ENCODE peak calls at places on chromosome 11, in four cellular contexts. D, E, K and H are unnamed samples.

GRCh38 chr11:36070215-36070976 is 126.5 kb downstream of the LDLRAD3 start:
- DNase-seq in D (no peak), E (no peak), K (no peak), H (no peak)

GRCh38 chr11:7906481-7906880 is 24.6 kb downstream of the OR10A6 start:
- DNase-seq in D (peak), E (no peak), K (no peak), H (no peak)

GRCh38 chr11:122779047-122779629 is 59.2 kb upstream of the CRTAM start:
- DNase-seq in D (no peak), E (no peak), K (no peak), H (no peak)

GRCh38 chr11:13663631-13664071 is 4.8 kb upstream of the FAR1 start:
- DNase-seq in D (peak), E (no peak), K (no peak), H (no peak)

GRCh38 chr11:29268733-29269132 is 748.1 kb downstream of the KCNA4 start:
- DNase-seq in D (no peak), E (no peak), K (no peak), H (no peak)

GRCh38 chr11:83367745-83368144 is 81.6 kb upstream of the CCDC90B start:
- DNase-seq in D (no peak), E (no peak), K (no peak), H (no peak)

GRCh38 chr11:61447601-61448551 is 18.0 kb downstream of the SDHAF2 start:
- DNase-seq in D (peak), E (no peak), K (no peak), H (no peak)

GRCh38 chr11:109424893-109425292 is 2.9 kb downstream of the C11orf87 start:
- DNase-seq in D (no peak), E (no peak), K (no peak), H (no peak)

GRCh38 chr11:2928605-2929510 is at the start of gene PHLDA2:
- DNase-seq in D (peak), E (peak), K (no peak), H (no peak)

GRCh38 chr11:65613091-65613928 is 711 bp downstream of the MAP3K11 start:
- DNase-seq in D (peak), E (no peak), K (peak), H (no peak)

GRCh38 chr11:45885921-45886721 is 670 bp downstream of the MAPK8IP1 start:
- DNase-seq in D (no peak), E (no peak), K (no peak), H (no peak)

GRCh38 chr11:128201801-128202200 is 385.6 kb downstream of the ETS1 start:
- DNase-seq in D (no peak), E (no peak), K (no peak), H (no peak)

GRCh38 chr11:11486002-11486401 is 133.0 kb upstream of the CSNK2A3 start:
- DNase-seq in D (no peak), E (no peak), K (no peak), H (no peak)

GRCh38 chr11:76214968-76215548 is 8.8 kb upstream of the WNT11 start:
- DNase-seq in D (no peak), E (no peak), K (no peak), H (no peak)